ENCODE peak calls at places on chromosomes 11 and 22, in ten cellular contexts. E is NCI-H460; V is RCC 7860; B is stimulated activated effector memory CD8-positive, alpha-beta T cell treated with anti-CD3 and anti-CD28 coated beads, Interleukin-12 subunit alpha, Interleukin-12 subunit beta, amount 100 ng/mL, for 72 hours; Z is CD8-positive, alpha-beta memory T cell; H is HEK293T; I is KG1; U is HTR-8/SVneo; C is stimulated activated CD4-positive, alpha-beta T cell treated with anti-CD3 and anti-CD28 coated beads, TNF-alpha, amount 100 ng/mL, for 1 hour; N is T-cell. L is an unnamed sample.

GRCh38 chr11:100882957-100883356 is 195.9 kb downstream of the ARHGAP42 start:
- DNase-seq in U (no peak), I (no peak), N (no peak), C (no peak), Z (no peak), B (no peak), E (no peak), H (no peak), V (no peak), L (no peak)

GRCh38 chr11:74282421-74282820 is 29.0 kb downstream of the P4HA3 start:
- DNase-seq in H (no peak), Z (no peak), C (no peak), I (no peak), E (no peak), N (no peak), B (no peak), V (no peak), U (no peak), L (no peak)

GRCh38 chr11:44380009-44380313 is 70.0 kb upstream of the ALX4 start:
- DNase-seq in Z (no peak), U (no peak), I (no peak), E (no peak), B (no peak), V (no peak), H (no peak), N (no peak), C (no peak), L (no peak)

GRCh38 chr11:48167380-48167779 is 49.2 kb upstream of the OR4B1 start:
- DNase-seq in V (no peak), U (no peak), E (no peak), C (no peak), Z (no peak), B (no peak), H (no peak), N (no peak), I (no peak), L (no peak)

GRCh38 chr22:23037429-23038333 is 32.6 kb upstream of the GNAZ start:
- DNase-seq in V (no peak), H (no peak), U (no peak), E (no peak), C (no peak), I (no peak), B (no peak), Z (no peak), N (no peak), L (no peak)

GRCh38 chr22:19488285-19488684 is 8.6 kb downstream of the CDC45 start:
- DNase-seq in U (no peak), Z (no peak), B (no peak), E (no peak), I (no peak), C (no peak), N (no peak), V (no peak), H (no peak), L (no peak)

GRCh38 chr11:20634044-20634443 is 34.6 kb downstream of the SLC6A5 start:
- DNase-seq in E (no peak), U (no peak), V (no peak), Z (no peak), I (no peak), B (no peak), H (no peak), C (no peak), N (no peak), L (no peak)

GRCh38 chr11:10444725-10445286 is 10.3 kb upstream of the AMPD3 start:
- DNase-seq in Z (no peak), V (no peak), B (no peak), U (no peak), E (no peak), I (no peak), H (no peak), N (no peak), C (no peak), L (no peak)

GRCh38 chr11:11620966-11621880 is 582 bp downstream of the GALNT18 start:
- DNase-seq in Z (no peak), U (peak; percentile 15), H (peak; percentile 21), B (peak; percentile 3), C (no peak), N (no peak), I (peak; percentile 74), E (peak; percentile 12), V (no peak), L (peak; percentile 63)

GRCh38 chr22:49768961-49769690 is 58.5 kb downstream of the BRD1 start:
- DNase-seq in B (no peak), I (no peak), Z (peak; percentile 42), N (no peak), C (no peak), E (no peak), U (no peak), V (no peak), H (no peak), L (no peak)

GRCh38 chr22:41305646-41306045 is 4.3 kb downstream of the ZC3H7B start:
- DNase-seq in I (no peak), H (no peak), C (no peak), B (no peak), E (no peak), U (peak; percentile 79), N (no peak), Z (no peak), V (peak; percentile 83), L (no peak)

GRCh38 chr22:41976070-41976901 is 7.0 kb downstream of the SEPTIN3 start:
- DNase-seq in U (peak; percentile 22), N (no peak), H (peak; percentile 71), C (no peak), I (no peak), B (peak; percentile 18), V (no peak), E (no peak), Z (peak; percentile 54), L (peak; percentile 92)

GRCh38 chr22:50622723-50623327 is 5.1 kb downstream of the ARSA start:
- DNase-seq in C (no peak), H (no peak), U (no peak), N (no peak), E (no peak), Z (no peak), V (no peak), B (no peak), I (no peak), L (peak; percentile 15)

GRCh38 chr11:452203-452744 is 2.2 kb downstream of the PTDSS2 start:
- DNase-seq in I (no peak), U (no peak), V (no peak), B (no peak), E (no peak), Z (no peak), N (no peak), C (no peak), H (no peak), L (no peak)

GRCh38 chr22:50627914-50628542 is at the start of gene ARSA:
- DNase-seq in U (peak; percentile 75), B (peak; percentile 61), I (peak; percentile 71), E (peak; percentile 74), V (peak; percentile 61), Z (peak; percentile 87), H (peak; percentile 92), N (peak; percentile 70), C (peak; percentile 43), L (peak; percentile 96)

GRCh38 chr11:70323811-70324210 is 53.3 kb downstream of the PPFIA1 start:
- DNase-seq in N (no peak), B (no peak), E (no peak), I (no peak), H (no peak), Z (no peak), U (peak; percentile 29), V (no peak), C (no peak), L (no peak)

GRCh38 chr11:108063410-108063809 is 54.7 kb downstream of the CUL5 start:
- DNase-seq in I (no peak), H (no peak), N (no peak), U (no peak), C (no peak), V (no peak), E (no peak), Z (no peak), B (no peak), L (no peak)

GRCh38 chr11:107840120-107840479 is 18.5 kb downstream of the SLC35F2 start:
- DNase-seq in V (no peak), B (no peak), E (no peak), C (no peak), Z (no peak), H (no peak), N (no peak), I (no peak), U (no peak), L (no peak)

GRCh38 chr11:33779849-33780528 is 5.7 kb upstream of the FBXO3 start:
- DNase-seq in V (peak; percentile 20), I (no peak), E (no peak), N (no peak), B (no peak), C (no peak), H (no peak), U (peak; percentile 17), Z (no peak), L (no peak)